ENCODE peak calls at places on chromosomes 11 and 22, in nine cellular contexts. K, H, P, R, Q, B, I, X and M are unnamed samples.
A peak's percentile ranks its signal among the peaks of the same experiment; 100 is the strongest.

GRCh38 chr22:43826142-43827093 is 14.3 kb upstream of the EFCAB6 start:
- DNase-seq in I (peak; percentile 54), Q (peak; percentile 44), K (peak; percentile 56), R (peak; percentile 71), B (no peak), H (peak; percentile 70), P (no peak), X (no peak), M (peak; percentile 52)

GRCh38 chr22:40499187-40499753 is 128.9 kb downstream of the SGSM3 start:
- DNase-seq in R (peak; percentile 99), Q (peak; percentile 88), B (no peak), K (peak; percentile 99), X (no peak), H (peak; percentile 33), P (no peak), I (peak; percentile 55), M (peak; percentile 47)

GRCh38 chr11:123384116-123384515 is 46.0 kb upstream of the GRAMD1B start:
- DNase-seq in H (no peak), R (no peak), X (no peak), K (no peak), P (no peak), Q (no peak), B (no peak), I (no peak), M (no peak)

GRCh38 chr22:30857103-30857502 is 111.5 kb downstream of the MORC2 start:
- DNase-seq in H (no peak), B (no peak), K (no peak), P (no peak), I (no peak), Q (no peak), X (no peak), R (no peak), M (no peak)

GRCh38 chr11:1826552-1827094 is 8.2 kb upstream of the SYT8 start:
- DNase-seq in R (peak; percentile 41), I (peak; percentile 56), B (peak; percentile 63), H (peak; percentile 41), K (peak; percentile 73), P (no peak), Q (no peak), X (no peak), M (no peak)

GRCh38 chr11:114036156-114036811 is 23.2 kb upstream of the ZBTB16 start:
- DNase-seq in H (peak; percentile 76), Q (peak; percentile 14), X (peak; percentile 89), K (peak; percentile 90), B (peak; percentile 94), P (peak; percentile 88), I (peak; percentile 92), R (peak; percentile 84), M (peak; percentile 66)

GRCh38 chr11:120563698-120564572 is 52.4 kb downstream of the GRIK4 start:
- DNase-seq in P (peak; percentile 34), Q (no peak), K (no peak), X (peak; percentile 68), H (peak; percentile 54), B (peak; percentile 83), R (no peak), I (peak; percentile 33), M (peak; percentile 55)

GRCh38 chr22:49936018-49936972 is 17.9 kb downstream of the CRELD2 start:
- DNase-seq in X (peak; percentile 62), Q (no peak), I (peak; percentile 94), R (peak; percentile 88), K (peak; percentile 91), H (peak; percentile 81), P (peak; percentile 93), B (peak; percentile 79), M (peak; percentile 90)

GRCh38 chr11:77559686-77560425 is 29.9 kb upstream of the AQP11 start:
- DNase-seq in R (peak; percentile 92), I (no peak), Q (peak; percentile 56), P (no peak), X (no peak), H (no peak), K (peak; percentile 89), B (no peak), M (no peak)

GRCh38 chr11:74550991-74551753 is 41.2 kb upstream of the POLD3 start:
- DNase-seq in I (no peak), P (no peak), R (no peak), H (no peak), K (no peak), Q (no peak), X (no peak), B (no peak), M (no peak)

GRCh38 chr22:50625131-50625567 is 2.8 kb downstream of the ARSA start:
- DNase-seq in B (no peak), I (no peak), K (no peak), X (no peak), Q (no peak), P (no peak), H (no peak), R (no peak), M (no peak)

GRCh38 chr11:28547395-28547794 is 439.2 kb downstream of the METTL15 start:
- DNase-seq in H (no peak), X (no peak), B (no peak), I (no peak), K (no peak), R (no peak), P (no peak), Q (no peak), M (peak; percentile 80)

GRCh38 chr11:45184640-45185039 is 38.2 kb downstream of the PRDM11 start:
- DNase-seq in K (no peak), Q (no peak), H (no peak), R (no peak), I (no peak), P (no peak), X (no peak), B (no peak), M (no peak)

GRCh38 chr11:45185228-45185729 is 38.8 kb downstream of the PRDM11 start:
- DNase-seq in H (no peak), P (no peak), X (no peak), K (no peak), B (no peak), Q (no peak), R (no peak), I (no peak), M (no peak)

GRCh38 chr11:45180888-45181594 is 34.6 kb downstream of the PRDM11 start:
- DNase-seq in R (peak; percentile 13), B (peak; percentile 44), X (peak; percentile 66), K (peak; percentile 37), I (peak; percentile 85), H (peak; percentile 42), P (peak; percentile 64), Q (no peak), M (peak; percentile 78)

GRCh38 chr11:45181595-45182550 is 35.4 kb downstream of the PRDM11 start:
- DNase-seq in P (no peak), K (no peak), Q (no peak), R (no peak), X (peak; percentile 30), B (no peak), H (no peak), I (no peak), M (no peak)

DNA sequence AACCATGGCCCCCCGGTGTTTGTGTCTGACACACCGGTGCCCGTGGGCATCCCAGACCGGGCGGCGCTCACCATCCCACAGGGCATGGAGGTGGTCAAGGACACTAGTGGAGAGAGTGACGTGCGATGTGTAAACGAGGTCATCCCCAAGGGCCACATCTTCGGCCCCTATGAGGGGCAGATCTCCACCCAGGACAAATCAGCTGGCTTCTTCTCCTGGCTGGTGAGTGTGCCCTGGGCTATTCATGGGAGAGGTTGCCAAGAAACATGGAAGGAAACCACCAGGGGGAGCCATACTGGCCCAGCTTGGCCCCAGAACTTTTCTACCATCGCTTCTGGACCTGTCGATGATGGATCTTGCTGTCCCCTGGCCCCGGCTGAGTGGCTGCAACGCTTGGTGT is 36.5 kb downstream of the PRDM11 start:
- DNase-seq in B (peak; percentile 81), Q (no peak), I (peak; percentile 49), H (peak; percentile 18), R (peak; percentile 47), X (no peak), P (no peak), K (peak; percentile 17), M (peak; percentile 60)
- TF ChIP-seq CTCF in B (peak; percentile 76), Q (peak; percentile 49), I (peak; percentile 41), H (peak; percentile 46), R (peak; percentile 54), X (peak; percentile 33), P (peak; percentile 68), K (peak; percentile 54), M (peak; percentile 92)

GRCh38 chr22:33680632-33681031 is 239.6 kb downstream of the LARGE1 start:
- DNase-seq in P (no peak), B (no peak), K (no peak), Q (no peak), X (no peak), I (no peak), H (no peak), R (no peak), M (no peak)
- TF ChIP-seq CTCF in P (no peak), B (no peak), K (no peak), Q (no peak), X (no peak), I (no peak), H (no peak), R (no peak), M (no peak)

GRCh38 chr11:12017243-12017678 is 8.8 kb upstream of the DKK3 start:
- DNase-seq in P (no peak), B (no peak), Q (no peak), X (no peak), K (peak; percentile 60), H (no peak), R (peak; percentile 89), I (no peak), M (no peak)

GRCh38 chr11:12013771-12014170 is 5.3 kb upstream of the DKK3 start:
- DNase-seq in K (no peak), B (no peak), X (no peak), I (no peak), Q (no peak), R (no peak), H (no peak), P (no peak), M (no peak)

GRCh38 chr11:12017865-12018453 is 9.5 kb upstream of the DKK3 start:
- DNase-seq in B (no peak), I (no peak), H (no peak), R (no peak), Q (no peak), P (no peak), X (no peak), K (no peak), M (no peak)

GRCh38 chr11:12015486-12015885 is 7.1 kb upstream of the DKK3 start:
- DNase-seq in Q (no peak), K (no peak), H (no peak), B (no peak), X (no peak), I (no peak), P (no peak), R (no peak), M (no peak)

DNA sequence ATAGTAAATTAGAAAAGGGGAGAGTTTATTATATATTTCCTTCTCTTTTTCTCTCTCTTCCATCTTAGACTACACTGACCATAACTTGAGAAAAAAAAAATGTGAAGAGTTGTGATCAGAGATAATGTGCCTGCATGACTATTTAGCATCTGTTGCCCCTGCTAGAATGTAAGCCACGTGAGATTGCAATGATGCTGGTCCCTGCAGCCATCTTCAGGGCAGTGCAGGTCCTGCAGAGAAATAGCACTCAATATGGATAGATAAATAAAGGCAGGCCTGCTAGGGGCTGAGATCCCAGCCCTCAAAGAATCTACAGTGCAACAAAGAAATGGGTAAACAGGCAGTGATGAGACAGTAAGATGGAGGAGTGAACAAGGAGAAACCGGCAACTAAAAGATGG is 7.8 kb upstream of the DKK3 start:
- DNase-seq in X (no peak), H (peak; percentile 21), B (no peak), R (no peak), I (no peak), K (no peak), P (no peak), Q (no peak), M (no peak)
- TF ChIP-seq CTCF in X (no peak), H (peak; percentile 46), B (peak; percentile 25), R (peak; percentile 17), I (no peak), K (peak; percentile 14), P (peak; percentile 34), Q (no peak), M (no peak)

GRCh38 chr11:4826425-4826824 is 5.3 kb downstream of the OR51F2 start:
- DNase-seq in R (peak; percentile 12), H (no peak), B (peak; percentile 41), X (no peak), K (peak; percentile 1), Q (no peak), P (no peak), I (no peak), M (no peak)
- TF ChIP-seq CTCF in R (no peak), H (no peak), B (peak; percentile 67), X (peak; percentile 29), K (peak; percentile 10), Q (peak; percentile 9), P (peak; percentile 71), I (peak; percentile 12), M (peak; percentile 35)